ENCODE peak calls at places on chromosomes 2 and 18, in ten cellular contexts. F, U, V, K, B, S, H, Q, M and N are unnamed samples. For H3K27me3, the result is how much of the 10 kb centered on the place peaks cover.

GRCh38 chr18:13416848-13417247 is 198.3 kb downstream of the LDLRAD4 start:
- DNase-seq in K (no peak), M (no peak), H (no peak), U (no peak), B (no peak), F (no peak), Q (peak), V (peak), S (no peak), N (no peak)

GRCh38 chr2:112463256-112463655 is 18.7 kb upstream of the TTL start:
- DNase-seq in S (no peak), V (no peak), U (no peak), H (no peak), B (no peak), F (no peak), M (no peak), K (no peak), Q (no peak), N (no peak)

GRCh38 chr2:153235516-153235915 is 243.0 kb downstream of the RPRM start:
- DNase-seq in Q (no peak), S (no peak), K (no peak), F (no peak), M (no peak), H (no peak), B (no peak), U (no peak), V (no peak), N (no peak)

GRCh38 chr18:52220062-52220591 is 119.9 kb upstream of the DCC start:
- DNase-seq in H (no peak), V (no peak), U (no peak), K (no peak), B (no peak), S (no peak), F (no peak), Q (no peak), M (no peak), N (no peak)

GRCh38 chr18:78303519-78303918 is 676.1 kb upstream of the SALL3 start:
- DNase-seq in H (no peak), K (no peak), U (no peak), S (no peak), Q (no peak), F (no peak), B (no peak), V (no peak), M (no peak), N (no peak)

GRCh38 chr2:5849596-5849995 is 157.4 kb downstream of the SOX11 start:
- DNase-seq in M (no peak), B (no peak), U (no peak), F (no peak), K (no peak), S (no peak), H (no peak), Q (no peak), V (no peak), N (no peak)

GRCh38 chr2:146979746-146980145 is 865.1 kb upstream of the ACVR2A start:
- DNase-seq in U (no peak), S (no peak), Q (no peak), F (no peak), H (no peak), M (no peak), K (no peak), V (no peak), B (no peak), N (no peak)

GRCh38 chr2:11998218-11998617 is 251.8 kb downstream of the LPIN1 start:
- DNase-seq in S (no peak), U (no peak), H (no peak), B (no peak), K (no peak), F (no peak), Q (no peak), M (peak), V (no peak), N (no peak)

GRCh38 chr2:73232471-73233153 is 427 bp downstream of the PRADC1 start:
- DNase-seq in F (peak), V (no peak), B (no peak), U (no peak), H (no peak), S (no peak), M (no peak), Q (peak), K (no peak), N (no peak)

GRCh38 chr2:56522605-56523089 is 338.9 kb downstream of the CCDC85A start:
- DNase-seq in F (no peak), S (no peak), V (no peak), K (no peak), U (peak), B (no peak), Q (no peak), H (peak), M (peak), N (no peak)

GRCh38 chr2:199460101-199460671 is 2.4 kb upstream of the SATB2 start:
- DNase-seq in S (no peak), B (no peak), H (no peak), V (no peak), Q (no peak), K (no peak), U (no peak), F (peak), M (peak), N (no peak)

GRCh38 chr2:231181848-231182247 is 16.6 kb upstream of the ARMC9 start:
- DNase-seq in M (peak), K (peak), H (peak), U (peak), Q (peak), B (peak), S (no peak), F (peak), V (peak), N (no peak)

GRCh38 chr2:42424033-42424432 is 63.0 kb upstream of the COX7A2L start:
- DNase-seq in V (no peak), U (no peak), F (no peak), B (no peak), M (peak), Q (no peak), S (no peak), H (no peak), K (no peak), N (peak)

GRCh38 chr18:3346487-3346886 is 84.6 kb downstream of the MYL12B start:
- DNase-seq in F (no peak), M (peak), U (no peak), S (no peak), V (no peak), Q (no peak), K (no peak), H (no peak), B (no peak), N (no peak)

GRCh38 chr2:128273469-128274081 is 45.1 kb downstream of the HS6ST1 start:
- DNase-seq in H (no peak), V (no peak), M (no peak), B (peak), K (peak), F (no peak), Q (no peak), S (no peak), U (no peak), N (no peak)

GRCh38 chr2:220198911-220199310 is 571.5 kb downstream of the SLC4A3 start:
- DNase-seq in S (no peak), Q (no peak), F (no peak), U (no peak), K (no peak), M (peak), B (no peak), H (no peak), V (no peak), N (peak)

GRCh38 chr2:134104754-134105153 is 149.1 kb upstream of the MGAT5 start:
- DNase-seq in H (no peak), S (no peak), M (no peak), K (no peak), V (no peak), U (no peak), Q (no peak), B (no peak), F (no peak), N (no peak)

GRCh38 chr2:67633212-67633856 is 236.2 kb downstream of the ETAA1 start:
- DNase-seq in M (no peak), K (no peak), U (no peak), S (no peak), H (no peak), Q (no peak), F (no peak), B (no peak), V (no peak), N (no peak)

GRCh38 chr2:158990397-158991209 is 22.2 kb downstream of the TANC1 start:
- DNase-seq in Q (no peak), M (peak), U (no peak), H (no peak), B (no peak), K (no peak), F (no peak), V (no peak), S (no peak), N (peak)

GRCh38 chr2:102418421-102418961 is 4.5 kb upstream of the IL18RAP start:
- DNase-seq in F (peak), S (no peak), K (no peak), H (no peak), B (no peak), V (no peak), Q (no peak), M (peak), U (no peak), N (no peak)

GRCh38 chr2:128425731-128426620 is 107.3 kb upstream of the HS6ST1 start:
- DNase-seq in K (peak), Q (no peak), H (no peak), M (peak), V (no peak), U (peak), B (peak), S (no peak), F (no peak), N (no peak)

GRCh38 chr2:128623776-128624424 is 305.2 kb upstream of the HS6ST1 start:
- DNase-seq in Q (no peak), F (peak), S (no peak), V (no peak), B (peak), U (peak), H (no peak), M (peak), K (no peak), N (peak)

GRCh38 chr2:85796549-85797262 is 42.9 kb downstream of the ATOH8 start:
- DNase-seq in S (peak), H (no peak), K (no peak), B (peak), U (no peak), Q (peak), M (no peak), F (no peak), V (no peak), N (no peak)

GRCh38 chr2:196677404-196677803 is 37.9 kb downstream of the CCDC150 start:
- DNase-seq in F (no peak), H (no peak), Q (no peak), V (no peak), K (peak), U (no peak), S (no peak), B (no peak), M (peak), N (peak)

GRCh38 chr2:221958224-221958623 is 340.6 kb downstream of the PAX3 start:
- DNase-seq in H (no peak), S (no peak), Q (no peak), B (no peak), F (no peak), K (no peak), U (no peak), V (no peak), M (no peak), N (no peak)

GRCh38 chr2:72084584-72084976 is 63.1 kb downstream of the CYP26B1 start:
- DNase-seq in K (no peak), F (no peak), U (no peak), H (no peak), S (no peak), M (no peak), V (no peak), Q (no peak), B (no peak), N (no peak)

GRCh38 chr2:73114273-73114867 is 1.6 kb upstream of the RAB11FIP5 start:
- DNase-seq in H (no peak), F (no peak), Q (no peak), M (peak), S (no peak), K (peak), B (no peak), U (no peak), V (no peak), N (no peak)

GRCh38 chr2:99989905-99990304 is 152.5 kb downstream of the AFF3 start:
- DNase-seq in H (no peak), B (no peak), M (no peak), F (no peak), K (no peak), V (no peak), U (no peak), S (no peak), Q (no peak), N (no peak)

GRCh38 chr2:139963863-139964355 is 1183.7 kb upstream of the NXPH2 start:
- DNase-seq in M (no peak), U (no peak), Q (no peak), S (no peak), K (no peak), H (no peak), F (no peak), V (no peak), B (no peak), N (no peak)

GRCh38 chr18:22606563-22607283 is 189.0 kb upstream of the CTAGE1 start:
- DNase-seq in M (peak), K (peak), F (no peak), Q (no peak), V (no peak), S (peak), H (no peak), U (no peak), B (no peak), N (no peak)

GRCh38 chr2:6309415-6310185 is 556.1 kb downstream of the CMPK2 start:
- DNase-seq in Q (no peak), S (no peak), B (no peak), M (no peak), U (no peak), V (no peak), F (no peak), K (no peak), H (no peak), N (no peak)

GRCh38 chr2:128505150-128505490 is 186.5 kb upstream of the HS6ST1 start:
- DNase-seq in K (no peak), B (peak), F (no peak), M (no peak), S (no peak), V (no peak), Q (no peak), H (no peak), U (no peak), N (no peak)

GRCh38 chr2:221674446-221674845 is 102.3 kb upstream of the EPHA4 start:
- DNase-seq in S (no peak), V (no peak), H (no peak), B (no peak), U (no peak), M (no peak), F (no peak), Q (no peak), K (no peak), N (no peak)

GRCh38 chr2:37843554-37843953 is 81.5 kb upstream of the RMDN2 start:
- DNase-seq in B (no peak), M (peak), F (no peak), U (no peak), H (no peak), V (no peak), S (no peak), Q (no peak), K (no peak), N (no peak)

GRCh38 chr2:145799595-145800108 is 1279.7 kb upstream of the ZEB2 start:
- DNase-seq in S (no peak), U (no peak), M (no peak), F (no peak), H (no peak), B (no peak), V (no peak), K (no peak), Q (no peak), N (no peak)

GRCh38 chr2:216017365-216017764 is 4.0 kb upstream of the MREG start:
- DNase-seq in V (no peak), M (peak), K (peak), H (no peak), Q (peak), U (no peak), F (no peak), S (no peak), B (no peak), N (no peak)

GRCh38 chr2:231336236-231336635 is 59.3 kb upstream of the B3GNT7 start:
- DNase-seq in K (peak), Q (no peak), U (no peak), H (no peak), F (no peak), S (no peak), B (no peak), M (no peak), V (no peak), N (no peak)

GRCh38 chr2:230872151-230872967 is 7.6 kb downstream of the ITM2C start:
- DNase-seq in U (no peak), B (peak), K (peak), S (peak), H (no peak), M (no peak), Q (no peak), F (no peak), V (no peak), N (no peak)

GRCh38 chr2:33210626-33211025 is 263.9 kb downstream of the LTBP1 start:
- DNase-seq in H (peak), F (no peak), M (peak), Q (no peak), S (no peak), U (no peak), B (no peak), K (no peak), V (no peak), N (peak)

GRCh38 chr2:151409601-151410484 is at the start of gene RIF1:
- DNase-seq in K (peak), V (peak), B (peak), H (peak), Q (peak), F (peak), M (peak), S (peak), U (peak), N (peak)
- TF ChIP-seq CTCF in K (peak), V (peak), B (peak), H (peak), Q (peak), F (peak), M (peak), S (peak), U (peak), N (peak)

GRCh38 chr2:21620771-21621170 is 497.0 kb downstream of the TDRD15 start:
- DNase-seq in M (no peak), B (no peak), Q (no peak), H (no peak), F (no peak), V (no peak), U (no peak), S (no peak), K (no peak), N (no peak)
- H3K27me3 ChIP-seq in M (under half), B (under half), Q (under half), H (under half), F (under half), V (under half), U (under half), S (under half), K (under half), N (under half)

GRCh38 chr18:26547302-26548143 is 830 bp downstream of the KCTD1 start:
- DNase-seq in H (peak), B (peak), F (peak), V (no peak), K (peak), S (peak), Q (peak), M (peak), U (peak), N (peak)
- TF ChIP-seq CTCF in H (peak), B (peak), F (no peak), V (no peak), K (peak), S (peak), Q (peak), M (peak), U (peak), N (peak)

DNA sequence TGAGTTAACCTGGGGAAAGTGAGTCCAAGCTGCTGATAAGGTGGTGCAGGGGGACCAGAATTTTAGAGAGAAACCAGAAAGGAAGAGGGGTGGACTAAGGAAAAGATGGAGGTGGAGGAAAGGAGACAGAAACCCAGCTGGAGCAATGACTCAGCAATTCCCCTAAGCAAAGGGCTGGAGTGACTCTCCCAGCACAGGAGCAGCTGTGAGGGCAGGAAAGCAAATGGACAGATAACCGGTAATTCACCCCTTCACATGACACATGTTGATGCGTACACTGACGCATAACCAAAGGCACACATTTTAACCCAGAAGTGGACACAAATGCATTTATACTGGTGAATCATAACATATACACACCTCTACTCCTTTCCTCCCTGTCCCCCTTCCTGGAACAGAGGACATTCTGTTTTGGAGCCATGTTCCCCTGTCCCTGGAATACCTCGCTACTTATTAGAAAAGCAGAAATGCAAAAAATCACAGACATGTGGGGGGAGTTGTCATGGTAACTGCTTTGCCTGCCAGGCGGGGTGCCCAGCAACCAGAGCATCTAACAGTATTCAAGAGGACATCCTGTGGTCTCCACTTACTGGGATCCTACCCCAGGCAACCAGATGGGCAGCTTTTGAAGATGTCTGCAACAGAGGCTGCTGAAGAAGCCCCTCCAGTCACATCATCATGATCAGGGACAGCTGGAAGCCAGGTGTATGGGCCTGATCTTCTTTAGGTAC is 4.7 kb downstream of the CDK5R2 start:
- DNase-seq in M (peak), S (no peak), U (no peak), B (no peak), Q (no peak), H (no peak), F (no peak), K (peak), V (no peak), N (peak)
- H3K27me3 ChIP-seq in M (under half), S (half or more), U (half or more), B (half or more), Q (half or more), H (half or more), F (half or more), K (half or more), V (half or more), N (under half)

DNA sequence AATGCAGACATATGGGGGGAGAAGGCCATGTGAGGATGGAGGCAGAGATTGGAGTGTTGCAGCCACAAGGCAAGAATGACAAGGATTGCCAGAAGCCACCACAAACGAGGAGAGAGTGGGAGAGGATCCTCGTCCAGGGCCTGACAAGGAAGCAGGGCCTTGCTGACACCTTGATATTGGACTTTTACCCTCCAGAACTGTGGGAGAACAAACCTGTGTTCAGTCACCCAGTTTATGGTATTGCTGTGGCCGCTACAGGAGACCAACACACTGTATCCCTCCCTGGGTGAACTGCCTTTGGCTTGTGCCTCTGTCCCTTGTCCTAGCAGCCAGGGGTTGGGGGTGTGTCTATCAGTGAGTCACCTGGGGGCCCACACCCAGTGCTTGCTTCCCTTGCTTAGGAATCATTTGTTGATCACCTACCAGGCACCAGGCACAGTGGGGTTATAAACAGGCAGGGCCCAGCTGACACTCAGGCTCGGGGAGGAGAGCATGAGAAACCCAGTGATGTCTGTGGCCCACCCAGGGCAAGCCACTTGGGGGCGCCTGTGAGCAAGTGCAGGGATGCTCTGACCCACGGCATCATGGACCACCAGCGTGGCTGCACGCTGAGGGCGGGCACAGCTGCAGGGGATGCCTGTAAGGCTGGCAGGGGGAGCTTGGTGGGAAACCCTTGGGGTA is 17.2 kb downstream of the TMEM185B start:
- DNase-seq in F (no peak), B (peak), K (no peak), U (no peak), V (no peak), M (no peak), H (no peak), Q (peak), S (peak), N (no peak)
- TF ChIP-seq CTCF in F (no peak), B (peak), K (no peak), U (peak), V (peak), M (peak), H (peak), Q (peak), S (peak), N (peak)